ENCODE peak calls at places on chromosome 22, in nine cellular contexts. P is fibroblast of lung, T is epithelial cell of proximal tubule, R is GM12864, B is uterus, O is AG09309, U is ovary, H is SJSA1, N is epithelial cell of esophagus. Q is an unnamed sample.

GRCh38 chr22:31313366-31314147 is 21.3 kb upstream of the PIK3IP1 start:
- DNase-seq in P (peak; percentile 61), N (peak; percentile 95), H (peak; percentile 42), B (peak; percentile 78), U (peak; percentile 88), R (no peak), O (peak; percentile 27), T (no peak), Q (no peak)

GRCh38 chr22:30575011-30575671 is 676 bp upstream of the GAL3ST1 start:
- DNase-seq in T (no peak), O (peak; percentile 57), P (peak; percentile 84), B (peak; percentile 62), U (peak; percentile 41), N (no peak), H (no peak), R (no peak), Q (peak; percentile 14)

GRCh38 chr22:20550851-20551744 is 43.7 kb downstream of the MED15 start:
- DNase-seq in T (no peak), B (peak; percentile 68), H (no peak), R (no peak), P (peak; percentile 87), N (peak; percentile 24), O (no peak), U (peak; percentile 64), Q (no peak)

GRCh38 chr22:44734278-44734677 is 18.1 kb upstream of the ARHGAP8 start:
- DNase-seq in N (no peak), O (no peak), P (no peak), H (no peak), B (no peak), T (no peak), U (no peak), R (no peak), Q (no peak)

GRCh38 chr22:50676211-50676636 is 3.6 kb downstream of the SHANK3 start:
- DNase-seq in N (no peak), P (no peak), R (no peak), U (no peak), O (no peak), H (no peak), T (no peak), B (no peak), Q (no peak)

GRCh38 chr22:45916515-45916914 is 60.4 kb downstream of the WNT7B start:
- DNase-seq in T (no peak), R (no peak), P (no peak), H (no peak), O (no peak), U (no peak), B (no peak), N (no peak), Q (no peak)

GRCh38 chr22:27627444-27627833 is 174.1 kb downstream of the MN1 start:
- DNase-seq in O (no peak), U (no peak), B (no peak), P (no peak), N (peak; percentile 61), R (no peak), H (no peak), T (no peak), Q (no peak)

GRCh38 chr22:26949193-26949592 is 291.8 kb downstream of the MIAT start:
- DNase-seq in N (peak; percentile 24), B (no peak), O (no peak), U (no peak), T (no peak), R (no peak), H (peak; percentile 11), P (peak; percentile 26), Q (no peak)

GRCh38 chr22:19549428-19549827 is 25.2 kb upstream of the CLDN5 start:
- DNase-seq in R (no peak), U (no peak), T (no peak), N (no peak), O (no peak), P (no peak), H (no peak), B (no peak), Q (no peak)

GRCh38 chr22:45284705-45285305 is at the start of gene UPK3A:
- DNase-seq in N (peak; percentile 58), H (no peak), P (no peak), O (no peak), R (no peak), B (peak; percentile 48), U (no peak), T (no peak), Q (no peak)

GRCh38 chr22:28810839-28811491 is 10.6 kb upstream of the XBP1 start:
- DNase-seq in P (no peak), R (no peak), B (no peak), O (no peak), T (no peak), U (no peak), N (no peak), H (no peak), Q (no peak)

GRCh38 chr22:20234760-20235452 is 33.2 kb downstream of the RTN4R start:
- DNase-seq in T (no peak), U (no peak), R (no peak), N (no peak), P (no peak), B (no peak), H (no peak), O (no peak), Q (no peak)

GRCh38 chr22:49997221-49997599 is 15.4 kb downstream of the IL17REL start:
- DNase-seq in B (no peak), R (no peak), O (no peak), N (no peak), H (no peak), U (peak; percentile 15), T (no peak), P (no peak), Q (no peak)

GRCh38 chr22:35315141-35315854 is 15.6 kb downstream of the TOM1 start:
- DNase-seq in U (no peak), B (no peak), T (no peak), R (no peak), N (peak; percentile 34), H (no peak), O (no peak), P (no peak), Q (no peak)

GRCh38 chr22:46639843-46640242 is 19.7 kb downstream of the GRAMD4 start:
- DNase-seq in B (no peak), O (no peak), T (no peak), R (no peak), H (no peak), P (no peak), U (no peak), N (no peak), Q (no peak)

GRCh38 chr22:47715866-47716578 is 953.6 kb downstream of the TBC1D22A start:
- DNase-seq in R (no peak), T (no peak), P (no peak), B (no peak), N (no peak), O (no peak), U (no peak), H (no peak), Q (no peak)

GRCh38 chr22:47713880-47714452 is 951.5 kb downstream of the TBC1D22A start:
- DNase-seq in H (no peak), R (no peak), B (no peak), P (no peak), U (no peak), N (no peak), O (no peak), T (no peak), Q (no peak)

GRCh38 chr22:47705350-47705749 is 942.9 kb downstream of the TBC1D22A start:
- DNase-seq in H (no peak), U (no peak), T (no peak), B (no peak), O (no peak), N (no peak), R (no peak), P (no peak), Q (no peak)

DNA sequence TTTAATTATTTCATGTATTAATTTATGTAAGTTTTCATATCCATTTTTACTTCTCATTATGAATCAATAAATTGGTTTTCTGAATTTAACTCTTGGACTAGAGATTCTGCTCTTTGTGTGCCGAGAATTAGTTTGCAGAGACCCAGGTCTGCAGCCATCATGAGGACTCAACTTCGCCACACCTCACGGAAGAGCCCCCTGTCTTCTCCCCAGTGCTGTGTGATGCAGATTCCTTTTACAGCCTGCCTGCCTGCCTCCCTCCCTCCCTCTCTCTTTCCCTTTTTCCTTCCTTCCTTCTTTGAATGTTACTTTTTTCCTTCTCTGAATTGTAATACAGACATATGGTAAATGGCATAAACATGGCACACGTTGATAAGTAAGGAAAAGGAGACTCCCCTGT is 947.7 kb downstream of the TBC1D22A start:
- DNase-seq in R (no peak), T (no peak), U (no peak), B (no peak), O (no peak), P (no peak), N (no peak), H (no peak), Q (no peak)
- H3K4me3 ChIP-seq in R (no peak overlapping the region), T (no peak overlapping the region), U (no peak overlapping the region), B (no peak overlapping the region), O (no peak overlapping the region), P (no peak overlapping the region), N (no peak overlapping the region), H (no peak overlapping the region), Q (no peak overlapping the region)

GRCh38 chr22:48765595-48765994 is 1062.1 kb downstream of the BRD1 start:
- DNase-seq in O (no peak), U (no peak), P (no peak), R (no peak), H (no peak), N (no peak), B (no peak), T (no peak), Q (no peak)
- H3K4me3 ChIP-seq in O (no peak overlapping the region), U (no peak overlapping the region), P (no peak overlapping the region), R (no peak overlapping the region), H (no peak overlapping the region), N (no peak overlapping the region), B (no peak overlapping the region), T (no peak overlapping the region), Q (no peak overlapping the region)

GRCh38 chr22:48630444-48630777 is 1197.3 kb downstream of the BRD1 start:
- DNase-seq in O (no peak), B (no peak), T (no peak), P (no peak), H (no peak), U (no peak), R (no peak), N (no peak), Q (no peak)

GRCh38 chr22:48629631-48630443 is 1197.8 kb downstream of the BRD1 start:
- DNase-seq in T (no peak), P (no peak), B (no peak), U (no peak), N (no peak), R (no peak), O (no peak), H (no peak), Q (no peak)

GRCh38 chr22:48631288-48631687 is 1196.4 kb downstream of the BRD1 start:
- DNase-seq in O (no peak), N (no peak), H (no peak), B (no peak), R (no peak), U (no peak), P (no peak), T (no peak), Q (no peak)

GRCh38 chr22:48628891-48629559 is 1198.6 kb downstream of the BRD1 start:
- DNase-seq in R (no peak), U (no peak), O (no peak), N (no peak), T (no peak), H (no peak), B (no peak), P (no peak), Q (no peak)

GRCh38 chr22:48630848-48631247 is 1196.8 kb downstream of the BRD1 start:
- DNase-seq in R (no peak), U (no peak), O (no peak), H (no peak), P (no peak), N (no peak), T (no peak), B (no peak), Q (no peak)
- H3K4me3 ChIP-seq in R (no peak overlapping the region), U (no peak overlapping the region), O (no peak overlapping the region), H (no peak overlapping the region), P (no peak overlapping the region), N (no peak overlapping the region), T (no peak overlapping the region), B (no peak overlapping the region), Q (no peak overlapping the region)

GRCh38 chr22:41876675-41877074 is 38.2 kb downstream of the SHISA8 start:
- DNase-seq in H (no peak), T (no peak), O (no peak), N (no peak), U (no peak), B (no peak), P (no peak), R (no peak), Q (no peak)
- H3K4me3 ChIP-seq in H (no peak overlapping the region), T (no peak overlapping the region), O (no peak overlapping the region), N (no peak overlapping the region), U (no peak overlapping the region), B (no peak overlapping the region), P (no peak overlapping the region), R (no peak overlapping the region), Q (no peak overlapping the region)